ENCODE peak calls at places on chromosomes 3 and 15, in nine cellular contexts. R, P, K, W, V, U, L, Y and C are unnamed samples.

GRCh38 chr15:89367485-89368451 is 33.1 kb upstream of the POLG start:
- DNase-seq in R (no peak), P (no peak), K (no peak), W (no peak), V (no peak), U (no peak), L (no peak), Y (no peak), C (no peak)

GRCh38 chr3:53045784-53046170 is at the start of gene SFMBT1:
- DNase-seq in R (peak), P (peak), K (peak), W (peak), V (peak), U (peak), L (peak), Y (peak), C (peak)

GRCh38 chr3:126422571-126423091 is 27.9 kb downstream of the CFAP100 start:
- DNase-seq in R (peak), P (no peak), K (peak), W (no peak), V (no peak), U (no peak), L (no peak), Y (no peak), C (no peak)

GRCh38 chr15:42457445-42458442 is 33.2 kb downstream of the ZNF106 start:
- DNase-seq in R (peak), P (no peak), K (peak), W (peak), V (peak), U (peak), L (no peak), Y (no peak), C (peak)

GRCh38 chr15:74038707-74039655 is 43.4 kb downstream of the GOLGA6A start:
- DNase-seq in R (no peak), P (no peak), K (no peak), W (no peak), V (peak), U (peak), L (no peak), Y (no peak), C (peak)

GRCh38 chr15:98903377-98904018 is 104.1 kb downstream of the PGPEP1L start:
- DNase-seq in R (no peak), P (no peak), K (no peak), W (no peak), V (peak), U (peak), L (no peak), Y (no peak), C (peak)

GRCh38 chr3:151362798-151363197 is 21.8 kb downstream of the P2RY12 start:
- DNase-seq in R (no peak), P (no peak), K (no peak), W (no peak), V (no peak), U (peak), L (no peak), Y (no peak), C (peak)

GRCh38 chr3:11582123-11582968 is 61.4 kb downstream of the VGLL4 start:
- DNase-seq in R (peak), P (no peak), K (no peak), W (peak), V (peak), U (peak), L (no peak), Y (no peak), C (peak)

GRCh38 chr3:58383904-58384303 is 49.7 kb downstream of the PDHB start:
- DNase-seq in R (no peak), P (no peak), K (no peak), W (no peak), V (peak), U (peak), L (no peak), Y (no peak), C (peak)

GRCh38 chr15:72616491-72617210 is 37.8 kb upstream of the GOLGA6B start:
- DNase-seq in R (no peak), P (no peak), K (no peak), W (no peak), V (no peak), U (no peak), L (no peak), Y (no peak), C (no peak)

GRCh38 chr15:84863480-84864428 is 20.7 kb upstream of the SLC28A1 start:
- DNase-seq in R (no peak), P (no peak), K (no peak), W (no peak), V (no peak), U (peak), L (no peak), Y (no peak), C (peak)